ENCODE peak calls at places on chromosomes 7 and 10, in five cellular contexts. Q is tibial nerve, R is neuronal stem cell, A is GM23338, J is cardiac muscle cell. O is an unnamed sample.

GRCh38 chr10:35378547-35379210 is 42.4 kb downstream of the CCNY start:
- DNase-seq in Q (no peak), R (no peak), A (no peak), J (no peak), O (no peak)

GRCh38 chr7:33900501-33900900 is 4.8 kb upstream of the BMPER start:
- DNase-seq in Q (no peak), R (no peak), A (no peak), J (no peak), O (no peak)

GRCh38 chr7:55028011-55028410 is 9.2 kb downstream of the EGFR start:
- DNase-seq in Q (no peak), R (no peak), A (no peak), J (no peak), O (no peak)

GRCh38 chr10:61635946-61636345 is 26.8 kb upstream of the CABCOCO1 start:
- DNase-seq in Q (no peak), R (no peak), A (no peak), J (no peak), O (no peak)

GRCh38 chr7:154865984-154866685 is 136.8 kb downstream of the PAXIP1 start:
- DNase-seq in Q (no peak), R (no peak), A (no peak), J (no peak), O (no peak)

GRCh38 chr7:25949672-25950487 is 202.1 kb upstream of the NFE2L3 start:
- DNase-seq in Q (no peak), R (peak), A (peak), J (peak), O (no peak)

GRCh38 chr10:89274928-89275327 is 23.4 kb upstream of the LIPA start:
- DNase-seq in Q (no peak), R (no peak), A (no peak), J (no peak), O (no peak)

GRCh38 chr7:7201583-7202374 is 19.4 kb downstream of the C1GALT1 start:
- DNase-seq in Q (no peak), R (no peak), A (peak), J (no peak), O (no peak)

GRCh38 chr7:57407125-57407524 is 42.9 kb upstream of the ZNF716 start:
- DNase-seq in Q (no peak), R (no peak), A (no peak), J (no peak), O (no peak)

GRCh38 chr7:135745702-135746312 is 2.8 kb downstream of the FAM180A start:
- DNase-seq in Q (peak), R (no peak), A (no peak), J (no peak), O (peak)

GRCh38 chr10:79146611-79147130 is 77.9 kb downstream of the ZMIZ1 start:
- DNase-seq in Q (peak), R (no peak), A (no peak), J (no peak), O (peak)

GRCh38 chr10:62386401-62387320 is 12.5 kb downstream of the ZNF365 start:
- DNase-seq in Q (no peak), R (no peak), A (no peak), J (no peak), O (no peak)

GRCh38 chr10:86868353-86868752 is 89.1 kb downstream of the MMRN2 start:
- DNase-seq in Q (no peak), R (peak), A (peak), J (peak), O (no peak)

GRCh38 chr10:86867149-86867548 is 90.3 kb downstream of the MMRN2 start:
- DNase-seq in Q (no peak), R (no peak), A (no peak), J (no peak), O (no peak)

GRCh38 chr10:86871563-86872183 is 85.7 kb downstream of the MMRN2 start:
- DNase-seq in Q (no peak), R (no peak), A (peak), J (peak), O (no peak)

GRCh38 chr10:86872757-86873156 is 84.7 kb downstream of the MMRN2 start:
- DNase-seq in Q (no peak), R (no peak), A (peak), J (no peak), O (no peak)

GRCh38 chr10:86870679-86871078 is 86.7 kb downstream of the MMRN2 start:
- DNase-seq in Q (no peak), R (no peak), A (no peak), J (no peak), O (no peak)
- H3K27ac ChIP-seq in Q (no peak), R (no peak), A (peak), J (peak), O (no peak)

GRCh38 chr10:116960066-116960465 is 44.9 kb downstream of the SHTN1 start:
- DNase-seq in Q (no peak), R (no peak), A (no peak), J (no peak), O (no peak)
- H3K27ac ChIP-seq in Q (no peak), R (no peak), A (no peak), J (no peak), O (no peak)

GRCh38 chr7:157671358-157672255 is 334.8 kb downstream of the DNAJB6 start:
- DNase-seq in Q (no peak), R (peak), A (no peak), J (no peak), O (no peak)
- H3K27ac ChIP-seq in Q (no peak), R (peak), A (no peak), J (no peak), O (no peak)

DNA sequence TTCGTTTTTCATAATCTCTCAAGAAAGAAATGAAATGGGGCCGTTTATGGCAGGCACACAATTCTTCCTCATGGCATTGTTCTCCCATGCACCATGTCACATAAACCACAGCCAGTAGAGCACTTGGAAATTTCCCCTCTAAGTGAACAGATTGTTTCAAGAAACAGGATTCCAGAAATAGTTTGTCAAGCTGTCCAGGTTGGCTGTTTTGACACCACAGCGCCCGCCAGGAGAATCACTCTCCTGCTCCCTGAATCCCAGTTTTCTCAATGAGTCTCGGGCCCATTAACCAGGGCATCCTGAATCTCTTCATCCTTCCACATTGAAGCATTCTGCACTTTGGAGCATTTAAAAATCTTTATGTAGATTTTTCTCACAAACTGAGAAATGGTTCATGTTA is 172.2 kb upstream of the NEBL start:
- DNase-seq in Q (no peak), R (no peak), A (no peak), J (peak), O (no peak)
- H3K27ac ChIP-seq in Q (no peak), R (no peak), A (no peak), J (peak), O (no peak)

GRCh38 chr10:11176746-11177145 is 159.1 kb downstream of the CELF2 start:
- DNase-seq in Q (no peak), R (no peak), A (no peak), J (no peak), O (no peak)
- H3K27ac ChIP-seq in Q (no peak), R (no peak), A (no peak), J (peak), O (no peak)

GRCh38 chr7:142718314-142718713 is 31.0 kb upstream of the PRSS1 start:
- DNase-seq in Q (no peak), R (no peak), A (no peak), J (no peak), O (no peak)

GRCh38 chr7:142717453-142717852 is 31.8 kb upstream of the PRSS1 start:
- DNase-seq in Q (no peak), R (no peak), A (no peak), J (no peak), O (no peak)

GRCh38 chr7:142714375-142714774 is 34.9 kb upstream of the PRSS1 start:
- DNase-seq in Q (no peak), R (no peak), A (no peak), J (no peak), O (no peak)

GRCh38 chr7:142720140-142720773 is 29.0 kb upstream of the PRSS1 start:
- DNase-seq in Q (no peak), R (no peak), A (no peak), J (no peak), O (no peak)

DNA sequence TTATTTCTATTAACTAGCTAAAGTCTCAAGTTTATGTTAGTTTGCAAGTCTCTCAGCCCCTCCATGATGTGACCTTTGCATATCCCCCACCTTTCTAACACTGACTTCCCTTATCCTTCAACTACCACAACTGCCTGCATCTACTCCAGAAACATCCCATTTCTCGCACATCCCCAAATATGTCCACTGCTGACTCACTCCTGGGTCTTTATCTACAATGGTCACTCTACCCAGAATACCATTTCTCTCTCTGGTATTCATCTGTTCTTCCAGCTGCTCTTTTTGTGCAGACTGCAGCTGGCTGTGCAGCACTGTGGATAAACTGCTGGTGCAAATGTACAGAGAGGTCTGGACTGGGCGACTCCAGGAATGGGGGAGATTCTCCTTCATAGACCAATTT is 32.7 kb upstream of the PRSS1 start:
- DNase-seq in Q (no peak), R (no peak), A (no peak), J (no peak), O (no peak)
- H3K27ac ChIP-seq in Q (no peak), R (no peak), A (no peak), J (no peak), O (no peak)

DNA sequence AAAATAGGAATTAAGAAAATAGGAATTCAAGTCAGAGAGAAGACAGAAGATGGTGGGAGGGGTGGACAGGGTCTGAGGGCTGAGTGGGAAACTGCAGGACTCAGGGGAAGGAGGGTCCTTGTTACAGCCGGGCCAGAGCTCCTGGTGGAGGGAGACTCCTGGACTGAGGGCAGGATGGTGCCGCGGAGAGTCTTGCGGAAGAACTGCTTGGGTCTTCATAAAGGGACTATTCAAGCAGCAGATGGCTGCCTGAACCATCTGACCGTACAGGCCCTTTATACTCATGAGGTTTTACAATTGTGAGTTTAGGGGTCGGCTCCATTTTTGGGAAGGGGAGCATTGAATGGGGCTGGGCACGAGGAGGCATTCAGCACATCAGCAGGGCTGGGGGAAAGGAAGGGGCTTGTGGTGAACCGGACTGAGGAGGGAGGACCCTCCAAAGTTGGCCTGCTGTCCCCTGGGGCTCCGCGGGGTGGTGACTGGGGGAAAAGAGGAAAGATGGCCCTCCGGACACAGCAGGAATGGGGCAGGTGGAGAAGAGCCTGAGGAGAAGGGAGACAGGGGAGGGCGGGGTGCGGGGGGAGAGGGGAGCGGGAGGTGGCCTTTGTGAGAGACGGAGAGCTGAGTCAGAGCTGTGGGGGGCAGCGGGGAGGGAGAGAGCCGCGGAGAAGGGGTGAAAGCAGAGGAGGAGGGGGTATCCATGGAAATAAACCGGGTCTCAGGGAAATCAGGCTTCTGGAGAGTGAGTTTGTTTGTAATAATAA is 1.5 kb downstream of the FAM131B start:
- DNase-seq in Q (no peak), R (peak), A (peak), J (no peak), O (no peak)
- H3K27ac ChIP-seq in Q (no peak), R (peak), A (peak), J (no peak), O (no peak)

GRCh38 chr7:83806538-83806937 is 157.6 kb upstream of the SEMA3E start:
- DNase-seq in Q (no peak), R (no peak), A (no peak), J (no peak), O (no peak)
- H3K27ac ChIP-seq in Q (no peak), R (no peak), A (no peak), J (no peak), O (no peak)